ENCODE peak calls at places on chromosomes 4 and X, in five cellular contexts. X is germinal center, P is naive B cell, V is EL, M is ELR. Z is an unnamed sample.

GRCh38 chrX:153882086-153882498 is 3.9 kb downstream of the L1CAM start:
- DNase-seq in X (no peak), P (no peak), V (peak), M (peak), Z (no peak)

GRCh38 chr4:38368612-38369011 is 295.4 kb upstream of the KLF3 start:
- DNase-seq in X (no peak), P (no peak), V (peak), M (peak), Z (no peak)

GRCh38 chrX:33336783-33337182 is 125.4 kb upstream of the DMD start:
- DNase-seq in X (no peak), P (no peak), V (no peak), M (peak), Z (no peak)

GRCh38 chr4:845836-846251 is 19.9 kb upstream of the CPLX1 start:
- DNase-seq in X (no peak), P (no peak), V (peak), M (no peak), Z (no peak)

GRCh38 chr4:124937993-124938392 is 225.5 kb upstream of the ANKRD50 start:
- DNase-seq in X (no peak), P (no peak), V (no peak), M (no peak), Z (no peak)

GRCh38 chr4:84495448-84496221 is 3.5 kb downstream of the NKX6-1 start:
- DNase-seq in X (no peak), P (no peak), V (no peak), M (no peak), Z (no peak)

GRCh38 chr4:89639395-89639794 is 197.6 kb downstream of the SNCA start:
- DNase-seq in X (no peak), P (no peak), V (no peak), M (no peak), Z (no peak)

GRCh38 chrX:78979789-78980464 is 34.7 kb downstream of the P2RY10 start:
- DNase-seq in X (no peak), P (no peak), V (peak), M (no peak), Z (no peak)

GRCh38 chr4:16461362-16461761 is 235.1 kb upstream of the TAPT1 start:
- DNase-seq in X (no peak), P (no peak), V (peak), M (peak), Z (no peak)

GRCh38 chrX:38112566-38112965 is 106.2 kb downstream of the SYTL5 start:
- DNase-seq in X (no peak), P (no peak), V (no peak), M (no peak), Z (no peak)

GRCh38 chrX:71859637-71860036 is 51.0 kb upstream of the NHSL2 start:
- DNase-seq in X (no peak), P (no peak), V (peak), M (peak), Z (peak)

GRCh38 chrX:38669425-38669824 is 108.1 kb downstream of the TSPAN7 start:
- DNase-seq in X (no peak), P (no peak), V (no peak), M (no peak), Z (no peak)

GRCh38 chr4:16442296-16442695 is 216.0 kb upstream of the TAPT1 start:
- DNase-seq in X (no peak), P (no peak), V (no peak), M (no peak), Z (no peak)

GRCh38 chr4:15506464-15506863 is 36.8 kb downstream of the CC2D2A start:
- DNase-seq in X (no peak), P (no peak), V (peak), M (peak), Z (no peak)

GRCh38 chrX:122565952-122566351 is 618.1 kb upstream of the GRIA3 start:
- DNase-seq in X (no peak), P (no peak), V (peak), M (peak), Z (no peak)

GRCh38 chr4:53068755-53069154 is 206.6 kb downstream of the RASL11B start:
- DNase-seq in X (no peak), P (no peak), V (peak), M (peak), Z (no peak)

GRCh38 chr4:153241970-153242847 is 38.0 kb downstream of the TRIM2 start:
- DNase-seq in X (no peak), P (no peak), V (no peak), M (no peak), Z (no peak)

GRCh38 chr4:129264008-129264657 is 168.2 kb downstream of the C4orf33 start:
- DNase-seq in X (no peak), P (no peak), V (no peak), M (peak), Z (no peak)

GRCh38 chr4:17115546-17115945 is 217.1 kb upstream of the LDB2 start:
- DNase-seq in X (no peak), P (no peak), V (no peak), M (no peak), Z (no peak)

GRCh38 chrX:24026403-24026801 is 584 bp downstream of the KLHL15 start:
- DNase-seq in X (no peak), P (no peak), V (no peak), M (no peak), Z (no peak)

GRCh38 chr4:177339794-177340374 is 30.2 kb downstream of the NEIL3 start:
- DNase-seq in X (peak), P (no peak), V (peak), M (peak), Z (no peak)

GRCh38 chr4:108546728-108547127 is 73.6 kb upstream of the RPL34 start:
- DNase-seq in X (no peak), P (no peak), V (no peak), M (no peak), Z (no peak)

Z was measured in Panc1.